ENCODE peak calls at places on chromosome 16, in seven cellular contexts. W is NCI-H1417 treated with DMSO at 0.1 percent for 48 hours; N is activated CD4-positive, alpha-beta T cell treated with anti-CD3 and anti-CD28 coated beads, Interleukin-2, amount 50 U/mL, for 4 hours; Z is adrenal gland; Y is activated naive CD4-positive, alpha-beta T cell treated with anti-CD3 and anti-CD28 coated beads, Interleukin-2, amount 50 U/mL, for 72 hours; K is nephron progenitor cell; X is NCI-H1048. I is an unnamed sample.

GRCh38 chr16:11309895-11310633 is 28.9 kb upstream of the PRM1 start:
- DNase-seq in X (no peak), N (no peak), K (no peak), W (no peak), Z (no peak), Y (no peak), I (no peak)

GRCh38 chr16:35134471-35134870 is 1675.1 kb downstream of the TP53TG3F start:
- DNase-seq in K (no peak), N (no peak), Y (no peak), X (no peak), Z (no peak), W (no peak), I (no peak)

GRCh38 chr16:47970291-47970931 is 185.4 kb downstream of the ABCC12 start:
- DNase-seq in W (no peak), Y (no peak), N (no peak), Z (no peak), X (no peak), K (peak), I (no peak)

GRCh38 chr16:47774661-47775060 is 313.5 kb downstream of the PHKB start:
- DNase-seq in Y (no peak), Z (no peak), N (no peak), X (no peak), W (no peak), K (no peak), I (peak)

GRCh38 chr16:65176603-65177002 is 54.7 kb upstream of the CDH11 start:
- DNase-seq in K (no peak), Y (no peak), Z (peak), X (no peak), W (no peak), N (no peak), I (no peak)

GRCh38 chr16:8026450-8026849 is 563.9 kb downstream of the TMEM114 start:
- DNase-seq in W (no peak), K (peak), Y (no peak), Z (no peak), X (no peak), N (no peak), I (no peak)

GRCh38 chr16:4303973-4304372 is 11.9 kb upstream of the GLIS2 start:
- DNase-seq in Z (no peak), X (no peak), Y (no peak), W (no peak), K (no peak), N (no peak), I (peak)

GRCh38 chr16:87248704-87249103 is 68.5 kb downstream of the C16orf95 start:
- DNase-seq in Z (no peak), Y (no peak), N (no peak), K (no peak), X (no peak), W (no peak), I (no peak)

GRCh38 chr16:3188925-3189825 is 1.2 kb downstream of the OR1F1 start:
- DNase-seq in K (peak), X (no peak), N (no peak), W (no peak), Z (no peak), Y (peak), I (peak)